ENCODE peak calls at places on chromosomes 1 and 21, in ten cellular contexts. U is activated CD4-positive, alpha-beta T cell treated with anti-CD3 and anti-CD28 coated beads for 36 hours; S is stimulated activated CD4-positive, alpha-beta T cell treated with anti-CD3 and anti-CD28 coated beads, Interleukin-2, amount 100 ng/mL, for 48 hours; O is ecto neural progenitor cell; V is left colon; F is GM12865; I is esophagus squamous epithelium; Q is AG09309; T is NCI-H460; P is central memory CD4-positive, alpha-beta T cell. Y is an unnamed sample.

GRCh38 chr21:29078884-29079765 is 5.7 kb upstream of the CCT8 start:
- DNase-seq in I (no peak), S (peak), F (peak), Q (no peak), T (no peak), V (no peak), O (no peak), P (peak), U (peak), Y (no peak)

GRCh38 chr1:27589841-27590426 is 14.0 kb downstream of the AHDC1 start:
- DNase-seq in I (no peak), U (no peak), Q (no peak), S (no peak), P (no peak), O (no peak), T (no peak), V (no peak), F (no peak), Y (no peak)

GRCh38 chr1:151908228-151908691 is 1.1 kb downstream of the THEM4 start:
- DNase-seq in Q (no peak), U (peak), T (peak), O (no peak), P (no peak), S (no peak), F (peak), I (no peak), V (no peak), Y (no peak)

GRCh38 chr1:117371436-117372151 is 4.3 kb downstream of the MAN1A2 start:
- DNase-seq in P (no peak), O (no peak), S (no peak), T (no peak), U (no peak), F (no peak), I (no peak), V (no peak), Q (peak), Y (no peak)

GRCh38 chr1:231357831-231358354 is 19.8 kb downstream of the SPRTN start:
- DNase-seq in P (peak), O (no peak), S (no peak), I (no peak), Q (peak), F (peak), U (peak), T (peak), V (no peak), Y (peak)

GRCh38 chr21:14058566-14058965 is 152.2 kb downstream of the LIPI start:
- DNase-seq in I (no peak), F (no peak), P (no peak), U (no peak), O (no peak), V (no peak), T (no peak), Q (no peak), S (no peak), Y (no peak)

GRCh38 chr1:90475623-90476022 is 241.5 kb downstream of the BARHL2 start:
- DNase-seq in U (no peak), F (no peak), P (no peak), V (no peak), T (no peak), Q (no peak), O (no peak), I (no peak), S (no peak), Y (no peak)

GRCh38 chr1:37596182-37596667 is 488 bp upstream of the GNL2 start:
- DNase-seq in S (no peak), I (no peak), P (no peak), F (no peak), U (no peak), T (no peak), Q (no peak), O (no peak), V (no peak), Y (no peak)